ENCODE peak calls at places on chromosomes 6 and 20, in seven cellular contexts. Z, W, N, H, A, R and P are unnamed samples. For H3K27me3, the result is how much of the 10 kb centered on the place peaks cover.

GRCh38 chr6:23511797-23512196 is 614.2 kb upstream of the NRSN1 start:
- DNase-seq in R (no peak), A (no peak), W (no peak), Z (no peak), N (no peak), H (no peak), P (no peak)

GRCh38 chr6:166952567-166953464 is 3.5 kb downstream of the RNASET2 start:
- DNase-seq in Z (no peak), R (no peak), N (no peak), H (no peak), W (no peak), A (peak), P (no peak)

GRCh38 chr6:33869826-33870423 is 66.1 kb upstream of the MLN start:
- DNase-seq in H (no peak), W (no peak), A (peak), R (no peak), N (no peak), Z (no peak), P (no peak)

GRCh38 chr6:78398292-78398691 is 469.1 kb upstream of the IRAK1BP1 start:
- DNase-seq in H (no peak), N (no peak), W (no peak), A (no peak), R (no peak), Z (no peak), P (no peak)

GRCh38 chr6:43723737-43724295 is 36.2 kb upstream of the MRPS18A start:
- DNase-seq in A (peak), H (peak), N (peak), W (peak), R (peak), Z (peak), P (peak)

GRCh38 chr20:4810446-4811019 is 88.8 kb downstream of the PRND start:
- DNase-seq in W (peak), A (no peak), Z (no peak), R (no peak), H (no peak), N (no peak), P (no peak)

GRCh38 chr20:4135385-4136077 is 120.2 kb upstream of the RNF24 start:
- DNase-seq in R (peak), H (peak), Z (no peak), A (no peak), W (no peak), N (peak), P (peak)

GRCh38 chr6:69729870-69730449 is 66.8 kb downstream of the LMBRD1 start:
- DNase-seq in H (peak), Z (no peak), A (no peak), W (no peak), N (no peak), R (peak), P (peak)

GRCh38 chr6:15352884-15353283 is 107.0 kb downstream of the JARID2 start:
- DNase-seq in N (no peak), W (no peak), Z (no peak), H (no peak), R (no peak), A (no peak), P (peak)

GRCh38 chr6:128239146-128239545 is 281.3 kb downstream of the PTPRK start:
- DNase-seq in Z (no peak), R (no peak), N (no peak), A (no peak), W (no peak), H (peak), P (no peak)

GRCh38 chr20:60064554-60064953 is 106.3 kb downstream of the CDH26 start:
- DNase-seq in N (no peak), R (no peak), H (no peak), A (no peak), W (no peak), Z (no peak), P (no peak)

DNA sequence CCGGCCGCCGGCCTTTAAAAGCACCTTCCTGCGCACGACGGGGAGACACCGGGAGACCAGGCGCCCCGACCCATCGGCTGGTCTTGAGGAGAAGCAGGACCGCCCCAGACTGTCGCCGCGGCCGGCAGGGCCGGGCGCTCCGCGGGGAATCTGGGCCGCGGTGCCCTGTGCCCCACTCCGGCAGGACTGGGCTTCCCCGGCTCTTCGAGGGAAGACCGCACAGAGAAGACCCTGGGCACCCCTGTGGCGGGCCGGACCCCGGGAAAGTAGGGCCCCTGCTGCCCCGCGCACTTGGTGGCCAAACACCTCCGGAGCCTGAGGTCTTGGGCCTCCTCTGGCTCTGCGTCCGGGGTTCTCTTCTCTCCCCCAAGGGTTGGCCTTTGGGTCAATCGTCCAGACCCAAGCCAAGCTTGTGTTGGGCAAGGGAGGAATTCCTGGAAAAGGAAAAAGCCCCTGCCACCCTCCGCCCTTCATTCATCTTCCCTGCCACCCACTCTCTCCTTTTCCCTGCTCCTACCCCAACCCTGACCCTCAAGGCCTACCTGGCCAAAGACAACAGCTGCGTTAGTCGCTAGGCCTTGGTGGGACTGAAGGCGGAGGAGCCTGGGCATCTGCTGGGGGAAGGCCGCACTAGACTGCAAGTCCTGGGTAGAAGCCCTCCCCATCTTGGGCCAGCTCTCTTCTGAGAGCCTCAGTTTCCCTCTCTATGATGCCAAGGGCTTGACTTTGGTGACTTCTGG is 7.9 kb upstream of the FOXC1 start:
- DNase-seq in W (no peak), N (no peak), H (no peak), A (peak), Z (no peak), R (no peak), P (no peak)
- H3K27me3 ChIP-seq in W (under half), N (under half), H (under half), A (under half), Z (under half), R (under half), P (under half)

DNA sequence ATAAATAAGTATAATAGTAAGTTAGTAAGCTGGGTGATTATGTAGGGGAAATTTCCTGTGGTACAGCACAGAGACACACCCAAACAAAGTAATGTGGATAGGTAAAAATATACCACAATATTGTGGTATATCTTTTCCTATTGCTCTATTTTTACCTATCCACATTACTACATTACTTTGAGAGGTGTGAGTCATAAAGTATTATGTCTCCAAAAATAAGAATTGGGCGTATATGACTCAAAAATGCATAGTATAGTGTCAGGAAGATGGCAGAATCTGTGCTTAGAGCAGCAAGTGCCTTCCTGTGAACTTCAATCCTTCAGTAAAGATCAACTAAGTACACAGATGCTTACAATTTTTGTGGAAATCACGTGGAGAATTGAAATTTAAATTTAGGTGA is 2.7 kb upstream of the SIRPG start:
- DNase-seq in N (no peak), H (no peak), W (no peak), Z (no peak), R (peak), A (no peak), P (peak)
- H3K27me3 ChIP-seq in N (under half), H (under half), W (under half), Z (under half), R (under half), A (under half), P (under half)

GRCh38 chr20:61690150-61690549 is 375.5 kb downstream of the TAF4 start:
- DNase-seq in H (no peak), Z (no peak), A (no peak), R (no peak), W (no peak), N (no peak), P (no peak)

GRCh38 chr20:61690993-61691840 is 374.5 kb downstream of the TAF4 start:
- DNase-seq in A (no peak), W (no peak), Z (no peak), N (no peak), H (no peak), R (no peak), P (no peak)

GRCh38 chr20:61686081-61686936 is 379.4 kb downstream of the TAF4 start:
- DNase-seq in A (no peak), H (no peak), W (no peak), R (no peak), N (no peak), Z (no peak), P (no peak)

GRCh38 chr20:61685462-61685861 is 380.2 kb downstream of the TAF4 start:
- DNase-seq in W (no peak), N (no peak), R (no peak), A (no peak), H (no peak), Z (no peak), P (no peak)

GRCh38 chr20:61688411-61688810 is 377.3 kb downstream of the TAF4 start:
- DNase-seq in W (no peak), Z (no peak), R (no peak), H (no peak), A (no peak), N (no peak), P (no peak)
- H3K27me3 ChIP-seq in W (under half), Z (under half), R (under half), H (under half), A (under half), N (under half), P (under half)

GRCh38 chr6:169971951-169972651 is 220.7 kb downstream of the ERMARD start:
- DNase-seq in Z (no peak), A (peak), H (no peak), N (no peak), W (no peak), R (no peak), P (no peak)
- H3K27me3 ChIP-seq in Z (under half), A (under half), H (under half), N (under half), W (under half), R (under half), P (under half)

GRCh38 chr6:149941583-149942460 is at the start of gene ULBP2:
- DNase-seq in W (peak), R (peak), N (peak), Z (peak), H (peak), A (peak), P (peak)
- H3K27me3 ChIP-seq in W (under half), R (under half), N (under half), Z (under half), H (under half), A (under half), P (under half)

GRCh38 chr6:50826803-50827202 is 8.1 kb downstream of the TFAP2B start:
- DNase-seq in Z (no peak), H (no peak), R (no peak), W (no peak), N (no peak), A (no peak), P (no peak)
- H3K27me3 ChIP-seq in Z (under half), H (under half), R (half or more), W (under half), N (under half), A (under half), P (half or more)

DNA sequence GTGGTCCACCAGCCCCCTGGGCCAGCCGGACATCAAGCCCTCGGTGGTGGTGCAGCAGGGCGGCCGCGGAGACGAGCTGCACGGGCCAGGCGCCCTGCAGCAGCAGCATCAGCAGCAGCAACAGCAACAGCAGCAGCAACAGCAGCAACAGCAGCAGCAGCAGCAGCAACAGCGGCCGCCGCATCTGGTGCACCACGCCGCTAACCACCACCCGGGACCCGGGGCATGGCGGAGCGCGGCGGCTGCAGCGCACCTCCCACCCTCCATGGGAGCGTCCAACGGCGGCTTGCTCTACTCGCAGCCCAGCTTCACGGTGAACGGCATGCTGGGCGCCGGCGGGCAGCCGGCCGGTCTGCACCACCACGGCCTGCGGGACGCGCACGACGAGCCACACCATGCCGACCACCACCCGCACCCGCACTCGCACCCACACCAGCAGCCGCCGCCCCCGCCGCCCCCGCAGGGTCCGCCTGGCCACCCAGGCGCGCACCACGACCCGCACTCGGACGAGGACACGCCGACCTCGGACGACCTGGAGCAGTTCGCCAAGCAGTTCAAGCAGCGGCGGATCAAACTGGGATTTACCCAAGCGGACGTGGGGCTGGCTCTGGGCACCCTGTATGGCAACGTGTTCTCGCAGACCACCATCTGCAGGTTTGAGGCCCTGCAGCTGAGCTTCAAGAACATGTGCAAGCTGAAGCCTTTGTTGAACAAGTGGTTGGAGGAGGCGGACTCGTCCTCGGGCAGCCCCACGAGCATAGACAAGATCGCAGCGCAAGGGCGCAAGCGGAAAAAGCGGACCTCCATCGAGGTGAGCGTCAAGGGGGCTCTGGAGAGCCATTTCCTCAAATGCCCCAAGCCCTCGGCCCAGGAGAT is 1.0 kb downstream of the POU3F2 start:
- DNase-seq in N (no peak), H (peak), W (peak), Z (no peak), A (peak), R (no peak), P (no peak)
- H3K27me3 ChIP-seq in N (half or more), H (under half), W (under half), Z (half or more), A (under half), R (half or more), P (half or more)

DNA sequence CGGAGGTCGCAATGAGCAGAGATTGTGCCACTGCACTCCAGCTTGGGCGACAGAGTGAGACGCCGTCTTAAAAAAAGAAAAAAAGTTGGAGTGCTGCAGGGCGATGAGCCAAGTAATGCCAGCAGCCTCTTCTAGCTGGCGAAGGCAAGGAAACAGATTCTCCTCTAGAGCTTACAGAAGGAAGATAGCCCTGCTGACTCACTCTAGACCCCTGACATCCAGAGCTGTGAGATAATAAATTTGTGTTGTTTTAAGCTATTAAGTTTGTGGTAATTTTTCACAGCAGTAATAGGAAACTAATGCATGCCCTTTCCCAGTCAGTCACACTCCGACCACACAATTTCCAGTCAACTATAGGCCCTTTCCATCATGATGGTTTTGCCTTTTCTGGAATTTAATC is 16.4 kb downstream of the PRSS16 start:
- DNase-seq in W (no peak), H (no peak), A (no peak), N (no peak), Z (no peak), R (no peak), P (no peak)
- H3K27me3 ChIP-seq in W (under half), H (under half), A (under half), N (half or more), Z (under half), R (half or more), P (under half)